ENCODE peak calls at places on chromosome 14, in four cellular contexts. W is astrocyte of the spinal cord, G is cardiac muscle cell, R is Peyer's patch. E is an unnamed sample.

GRCh38 chr14:64303471-64303917 is 9.3 kb upstream of the ESR2 start:
- DNase-seq in R (no peak), W (peak; percentile 71), G (peak; percentile 72), E (peak; percentile 10)

GRCh38 chr14:91753501-91754128 is 21.7 kb upstream of the CATSPERB start:
- DNase-seq in G (no peak), W (no peak), R (no peak), E (no peak)

GRCh38 chr14:35257809-35258208 is 34.4 kb upstream of the PSMA6 start:
- DNase-seq in R (no peak), W (no peak), G (peak; percentile 78), E (no peak)

GRCh38 chr14:86712176-86712575 is 1182.2 kb downstream of the FLRT2 start:
- DNase-seq in W (no peak), R (no peak), G (peak; percentile 9), E (peak; percentile 8)

GRCh38 chr14:99233222-99234035 is 38.6 kb downstream of the BCL11B start:
- DNase-seq in R (no peak), W (no peak), G (no peak), E (no peak)

GRCh38 chr14:44446965-44447364 is 60.1 kb downstream of the FSCB start:
- DNase-seq in G (no peak), W (no peak), R (no peak), E (no peak)

GRCh38 chr14:93977790-93978581 is 1.6 kb upstream of the ASB2 start:
- DNase-seq in W (no peak), R (peak; percentile 74), G (no peak), E (no peak)

GRCh38 chr14:28375295-28375694 is 391.3 kb upstream of the FOXG1 start:
- DNase-seq in G (peak; percentile 79), R (no peak), W (peak; percentile 54), E (peak; percentile 0)

GRCh38 chr14:69573841-69574265 is 818 bp downstream of the CCDC177 start:
- DNase-seq in R (no peak), G (peak; percentile 25), W (no peak), E (no peak)

GRCh38 chr14:93954900-93955891 is 21.2 kb downstream of the ASB2 start:
- DNase-seq in G (no peak), R (peak; percentile 76), W (no peak), E (no peak)

GRCh38 chr14:78848234-78848820 is 678.2 kb downstream of the NRXN3 start:
- DNase-seq in W (peak; percentile 30), R (no peak), G (peak; percentile 39), E (no peak)

GRCh38 chr14:97970222-97970621 is 1173.0 kb downstream of the VRK1 start:
- DNase-seq in W (no peak), G (no peak), R (no peak), E (no peak)

GRCh38 chr14:93818857-93819256 is 30.6 kb upstream of the PRIMA1 start:
- DNase-seq in G (no peak), R (no peak), W (no peak), E (no peak)

GRCh38 chr14:102183922-102184677 is 44.4 kb downstream of the WDR20 start:
- DNase-seq in W (no peak), R (no peak), G (no peak), E (no peak)

GRCh38 chr14:96631621-96632362 is 129.6 kb downstream of the PAPOLA start:
- DNase-seq in R (peak; percentile 6), G (no peak), W (no peak), E (no peak)

GRCh38 chr14:36524874-36525745 is 5.1 kb upstream of the NKX2-1 start:
- DNase-seq in G (peak; percentile 35), W (no peak), R (no peak), E (no peak)

GRCh38 chr14:32679927-32680612 is 258.6 kb upstream of the NPAS3 start:
- DNase-seq in G (no peak), R (no peak), W (no peak), E (no peak)

GRCh38 chr14:54742492-54743350 is 159.9 kb downstream of the GCH1 start:
- DNase-seq in R (no peak), G (no peak), W (no peak), E (no peak)

GRCh38 chr14:21241218-21241819 is 27.9 kb downstream of the HNRNPC start:
- DNase-seq in R (no peak), G (peak; percentile 54), W (peak; percentile 32), E (no peak)

GRCh38 chr14:29749327-29749726 is 178.3 kb downstream of the PRKD1 start:
- DNase-seq in G (peak; percentile 66), W (peak; percentile 82), R (no peak), E (no peak)

GRCh38 chr14:93994919-93995682 is 2.0 kb upstream of the CCDC197 start:
- DNase-seq in R (no peak), W (peak; percentile 72), G (peak; percentile 30), E (no peak)

GRCh38 chr14:69671365-69672050 is 60.1 kb downstream of the SUSD6 start:
- DNase-seq in R (no peak), W (no peak), G (no peak), E (no peak)

GRCh38 chr14:95173518-95173917 is 16.2 kb upstream of the DICER1 start:
- DNase-seq in W (no peak), R (no peak), G (no peak), E (no peak)

GRCh38 chr14:72049462-72049861 is 117.2 kb downstream of the RGS6 start:
- DNase-seq in W (no peak), G (no peak), R (no peak), E (no peak)

GRCh38 chr14:93064411-93065271 is 51.1 kb downstream of the ITPK1 start:
- DNase-seq in G (no peak), W (peak; percentile 43), R (no peak), E (no peak)

GRCh38 chr14:58963873-58964597 is 224.4 kb upstream of the DAAM1 start:
- DNase-seq in G (no peak), W (no peak), R (no peak), E (no peak)

GRCh38 chr14:103904493-103905107 is 23.7 kb upstream of the TDRD9 start:
- DNase-seq in W (no peak), R (no peak), G (no peak), E (peak; percentile 22)

GRCh38 chr14:103909531-103910261 is 18.6 kb upstream of the TDRD9 start:
- DNase-seq in R (no peak), W (no peak), G (no peak), E (no peak)

GRCh38 chr14:103908580-103908979 is 19.7 kb upstream of the TDRD9 start:
- DNase-seq in R (no peak), W (no peak), G (no peak), E (no peak)

GRCh38 chr14:103910262-103910935 is 17.9 kb upstream of the TDRD9 start:
- DNase-seq in R (peak; percentile 61), W (peak; percentile 74), G (peak; percentile 89), E (peak; percentile 25)

GRCh38 chr14:103905861-103906456 is 22.3 kb upstream of the TDRD9 start:
- DNase-seq in G (no peak), R (no peak), W (no peak), E (no peak)
- TF ChIP-seq CTCF in G (peak; percentile 26), R (no peak), W (peak; percentile 37), E (peak; percentile 14)

GRCh38 chr14:75794615-75795038 is 133.6 kb downstream of the TTLL5 start:
- DNase-seq in G (peak; percentile 90), W (peak; percentile 78), R (no peak), E (peak; percentile 48)

DNA sequence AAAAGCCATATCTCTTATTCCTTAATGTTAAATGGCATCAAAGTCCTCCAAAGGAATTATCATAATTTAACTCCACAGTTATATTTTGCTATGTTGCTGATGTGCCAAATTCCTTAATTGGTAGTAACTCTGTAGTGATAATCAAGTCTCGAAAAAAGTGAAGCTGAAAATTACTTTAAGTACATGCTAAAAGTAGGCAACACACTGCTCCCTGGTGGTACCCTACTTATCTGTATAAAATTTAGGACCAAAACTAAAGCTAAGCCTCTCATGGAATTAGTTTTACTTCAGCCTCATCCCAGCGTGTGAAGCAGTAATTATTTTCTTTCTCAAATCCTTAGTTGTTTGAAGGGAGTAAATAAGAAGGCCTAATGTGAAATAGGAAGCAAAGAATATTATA is 132.8 kb downstream of the TTLL5 start:
- DNase-seq in G (peak; percentile 55), W (peak; percentile 32), R (no peak), E (no peak)
- TF ChIP-seq CTCF in G (peak; percentile 30), W (no peak), R (no peak), E (no peak)

DNA sequence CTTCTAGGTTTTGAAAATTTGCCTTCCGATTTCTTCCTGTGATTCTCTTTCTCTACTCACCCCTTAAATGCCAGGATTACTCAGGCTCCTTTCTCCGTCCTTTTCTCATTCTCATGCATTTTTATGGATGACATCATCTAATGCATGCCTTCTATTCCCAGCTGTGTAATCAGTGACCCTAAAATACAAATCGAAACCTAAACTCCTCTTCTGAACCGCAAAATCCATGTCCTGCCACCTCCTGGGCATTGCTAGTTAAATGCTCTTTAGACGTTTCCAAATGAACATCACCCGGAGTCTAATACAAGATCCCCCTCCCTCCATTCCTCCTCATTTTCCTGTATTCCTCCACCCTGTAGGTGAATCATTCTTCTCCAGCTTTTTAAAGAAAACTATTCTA is 1703.1 kb upstream of the FLRT2 start:
- DNase-seq in G (peak; percentile 38), W (peak; percentile 33), R (no peak), E (peak; percentile 23)
- TF ChIP-seq CTCF in G (no peak), W (no peak), R (no peak), E (peak; percentile 11)

DNA sequence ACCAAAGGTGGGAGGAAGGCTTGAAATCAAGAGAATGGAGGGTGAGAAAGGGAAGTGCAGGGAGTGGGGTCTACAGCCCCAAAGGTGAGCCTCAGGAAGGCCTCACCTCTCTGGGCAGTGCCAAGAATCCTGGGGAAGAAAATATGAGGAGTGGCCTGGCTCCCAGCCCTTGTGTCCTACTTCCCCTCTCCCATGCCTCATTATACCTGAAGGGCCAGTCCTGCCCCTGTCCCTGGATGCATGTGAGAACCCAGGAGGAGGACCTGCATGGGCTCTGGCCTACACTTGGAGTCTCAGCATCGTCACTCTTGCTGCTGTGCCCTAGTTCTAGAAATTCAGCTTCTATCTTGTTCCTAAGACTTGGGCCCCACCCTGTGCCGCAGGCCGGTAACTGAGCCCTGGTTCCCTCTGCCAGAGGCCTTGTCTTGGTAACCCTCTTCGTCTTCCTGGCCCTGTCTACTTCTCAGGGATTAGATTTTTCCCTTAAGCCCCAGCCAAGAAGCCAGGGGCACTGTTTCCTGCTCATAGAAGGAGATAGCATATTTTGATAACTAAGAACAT is 10.9 kb upstream of the MYH7 start:
- DNase-seq in R (no peak), W (no peak), G (no peak), E (no peak)
- TF ChIP-seq CTCF in R (peak; percentile 25), W (no peak), G (no peak), E (no peak)

GRCh38 chr14:52011557-52011956 is 22.2 kb downstream of the RTRAF start:
- DNase-seq in W (no peak), G (no peak), R (no peak), E (no peak)

GRCh38 chr14:52015411-52016030 is 26.2 kb downstream of the RTRAF start:
- DNase-seq in G (peak; percentile 53), R (no peak), W (peak; percentile 34), E (no peak)

GRCh38 chr14:52012635-52013034 is 23.3 kb downstream of the RTRAF start:
- DNase-seq in G (peak; percentile 93), R (no peak), W (peak; percentile 58), E (no peak)

GRCh38 chr14:52014601-52015267 is 25.4 kb downstream of the RTRAF start:
- DNase-seq in R (no peak), W (no peak), G (no peak), E (no peak)

GRCh38 chr14:52013984-52014600 is 24.7 kb downstream of the RTRAF start:
- DNase-seq in G (no peak), W (no peak), R (no peak), E (no peak)
- TF ChIP-seq CTCF in G (peak; percentile 22), W (peak; percentile 31), R (no peak), E (no peak)